ENCODE peak calls at places on chromosome 22, in four cellular contexts. S, O, R and I are unnamed samples.

GRCh38 chr22:40826984-40827741 is 8.0 kb upstream of the SLC25A17 start:
- DNase-seq in S (no peak), O (no peak), R (no peak), I (no peak)

GRCh38 chr22:23622634-23623033 is 9.5 kb downstream of the DRICH1 start:
- DNase-seq in S (no peak), O (no peak), R (no peak), I (peak)

GRCh38 chr22:48316245-48316875 is 1511.3 kb downstream of the BRD1 start:
- DNase-seq in S (no peak), O (no peak), R (no peak), I (no peak)

GRCh38 chr22:49367016-49367697 is 460.5 kb downstream of the BRD1 start:
- DNase-seq in S (no peak), O (no peak), R (peak), I (no peak)

GRCh38 chr22:46996595-46997310 is 234.3 kb downstream of the TBC1D22A start:
- DNase-seq in S (no peak), O (no peak), R (no peak), I (no peak)

GRCh38 chr22:27377501-27377900 is 424.1 kb downstream of the MN1 start:
- DNase-seq in S (no peak), O (no peak), R (no peak), I (no peak)

GRCh38 chr22:31575190-31575589 is 78.9 kb downstream of the SFI1 start:
- DNase-seq in S (no peak), O (no peak), R (no peak), I (no peak)

GRCh38 chr22:24833881-24834495 is 28.0 kb downstream of the SGSM1 start:
- DNase-seq in S (no peak), O (no peak), R (no peak), I (no peak)

GRCh38 chr22:29400576-29400975 is 12.2 kb upstream of the AP1B1 start:
- DNase-seq in S (no peak), O (no peak), R (no peak), I (no peak)

GRCh38 chr22:50507421-50507990 is at the start of gene LMF2:
- DNase-seq in S (peak), O (no peak), R (peak), I (no peak)

GRCh38 chr22:37892566-37893338 is 13.3 kb upstream of the MICALL1 start:
- DNase-seq in S (no peak), O (no peak), R (no peak), I (no peak)

GRCh38 chr22:49363526-49364230 is 464.0 kb downstream of the BRD1 start:
- DNase-seq in S (no peak), O (no peak), R (peak), I (no peak)

GRCh38 chr22:21587803-21588611 is 20.5 kb downstream of the UBE2L3 start:
- DNase-seq in S (no peak), O (no peak), R (no peak), I (no peak)

GRCh38 chr22:49970528-49971231 is 10.1 kb downstream of the PIM3 start:
- DNase-seq in S (peak), O (peak), R (peak), I (peak)

GRCh38 chr22:41191467-41191866 is 13.6 kb upstream of the L3MBTL2 start:
- DNase-seq in S (no peak), O (no peak), R (no peak), I (no peak)

GRCh38 chr22:39144101-39144815 is 8.2 kb downstream of the CBX7 start:
- DNase-seq in S (peak), O (no peak), R (peak), I (no peak)

GRCh38 chr22:41415554-41415953 is 31.0 kb downstream of the TOB2 start:
- DNase-seq in S (no peak), O (no peak), R (no peak), I (no peak)

GRCh38 chr22:29041408-29041807 is 20.2 kb downstream of the C22orf31 start:
- DNase-seq in S (no peak), O (no peak), R (no peak), I (no peak)

GRCh38 chr22:19879248-19879575 is 24.5 kb upstream of the GNB1L start:
- DNase-seq in S (no peak), O (no peak), R (no peak), I (no peak)

GRCh38 chr22:19879651-19879995 is 24.9 kb upstream of the GNB1L start:
- DNase-seq in S (no peak), O (no peak), R (no peak), I (peak)

GRCh38 chr22:19877626-19878339 is 23.1 kb upstream of the GNB1L start:
- DNase-seq in S (no peak), O (no peak), R (no peak), I (no peak)

GRCh38 chr22:19879996-19880785 is 25.5 kb upstream of the GNB1L start:
- DNase-seq in S (no peak), O (no peak), R (no peak), I (peak)

DNA sequence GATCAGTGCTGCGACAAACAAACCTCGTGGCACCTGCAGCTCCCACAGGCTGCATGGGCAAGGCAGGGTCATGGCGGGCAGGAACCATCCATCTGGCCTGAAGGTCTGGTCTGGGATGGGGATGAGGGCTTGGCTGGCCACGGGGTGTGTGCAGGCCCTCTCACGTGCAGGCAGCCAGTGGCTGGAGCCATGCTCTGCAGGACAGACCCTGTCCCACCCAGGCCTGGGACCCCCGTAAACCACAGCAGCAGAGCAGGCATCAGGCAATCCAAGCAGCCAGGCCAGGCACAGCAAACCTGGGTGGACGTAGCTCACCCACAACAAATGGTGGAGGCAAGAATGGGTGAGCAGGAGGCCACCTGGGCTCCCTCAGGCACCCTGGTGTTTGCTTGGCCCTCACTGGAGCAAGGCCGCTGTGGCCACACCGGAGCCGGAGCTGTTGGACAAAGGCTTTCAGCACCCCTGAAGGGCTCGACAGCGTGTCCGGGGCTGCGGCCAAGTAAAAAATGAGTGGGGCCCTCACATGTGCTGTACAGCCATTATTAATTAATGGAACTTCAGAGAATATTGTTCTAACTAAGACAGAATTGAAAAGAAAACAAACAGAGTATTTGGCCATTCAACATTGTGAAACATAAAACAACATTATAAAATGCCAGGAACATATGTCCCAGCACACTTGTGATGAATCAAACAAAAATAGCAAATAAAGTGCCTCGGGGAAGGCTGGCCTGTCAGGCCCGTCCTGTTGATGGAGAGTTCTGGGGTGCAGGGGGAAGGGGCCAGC is 24.0 kb upstream of the GNB1L start:
- DNase-seq in S (no peak), O (no peak), R (no peak), I (no peak)
- H3K27ac ChIP-seq in S (no peak), O (no peak), R (no peak), I (no peak)

GRCh38 chr22:33379836-33380235 is 321.7 kb upstream of the SYN3 start:
- DNase-seq in S (no peak), O (no peak), R (no peak), I (no peak)

GRCh38 chr22:33381531-33382406 is 323.6 kb upstream of the SYN3 start:
- DNase-seq in S (no peak), O (no peak), R (no peak), I (peak)

GRCh38 chr22:33385611-33386010 is 327.4 kb upstream of the SYN3 start:
- DNase-seq in S (no peak), O (no peak), R (no peak), I (no peak)

GRCh38 chr22:33380789-33381530 is 322.8 kb upstream of the SYN3 start:
- DNase-seq in S (no peak), O (no peak), R (no peak), I (peak)

GRCh38 chr22:33382427-33382826 is 324.2 kb upstream of the SYN3 start:
- DNase-seq in S (no peak), O (no peak), R (no peak), I (peak)
- H3K27ac ChIP-seq in S (no peak), O (no peak), R (no peak), I (peak)

GRCh38 chr22:36341640-36342041 is 46.1 kb downstream of the MYH9 start:
- DNase-seq in S (no peak), O (no peak), R (no peak), I (no peak)
- H3K27ac ChIP-seq in S (peak), O (no peak), R (no peak), I (no peak)

GRCh38 chr22:18114976-18115652 is 4.5 kb downstream of the TUBA8 start:
- DNase-seq in S (no peak), O (no peak), R (no peak), I (no peak)
- H3K27ac ChIP-seq in S (no peak), O (no peak), R (no peak), I (no peak)

GRCh38 chr22:30426395-30427353 is 1.1 kb downstream of the MTFP1 start:
- DNase-seq in S (peak), O (peak), R (peak), I (peak)

GRCh38 chr22:30425327-30425615 is 297 bp upstream of the MTFP1 start:
- DNase-seq in S (no peak), O (no peak), R (no peak), I (no peak)

GRCh38 chr22:30425616-30426394 is at the start of gene MTFP1:
- DNase-seq in S (peak), O (peak), R (peak), I (peak)

GRCh38 chr22:30429887-30430286 is 4.3 kb downstream of the MTFP1 start:
- DNase-seq in S (no peak), O (no peak), R (no peak), I (no peak)

GRCh38 chr22:30427871-30428270 is 2.3 kb downstream of the MTFP1 start:
- DNase-seq in S (no peak), O (no peak), R (no peak), I (no peak)
- H3K27ac ChIP-seq in S (no peak), O (no peak), R (no peak), I (no peak)

GRCh38 chr22:43860126-43860525 is 2.2 kb downstream of the SULT4A1 start:
- DNase-seq in S (no peak), O (no peak), R (no peak), I (no peak)

GRCh38 chr22:43860831-43861230 is 1.5 kb downstream of the SULT4A1 start:
- DNase-seq in S (no peak), O (no peak), R (no peak), I (no peak)

GRCh38 chr22:43861529-43861928 is 784 bp downstream of the SULT4A1 start:
- DNase-seq in S (no peak), O (no peak), R (no peak), I (no peak)

GRCh38 chr22:43862074-43862881 is at the start of gene SULT4A1:
- DNase-seq in S (no peak), O (peak), R (no peak), I (no peak)

DNA sequence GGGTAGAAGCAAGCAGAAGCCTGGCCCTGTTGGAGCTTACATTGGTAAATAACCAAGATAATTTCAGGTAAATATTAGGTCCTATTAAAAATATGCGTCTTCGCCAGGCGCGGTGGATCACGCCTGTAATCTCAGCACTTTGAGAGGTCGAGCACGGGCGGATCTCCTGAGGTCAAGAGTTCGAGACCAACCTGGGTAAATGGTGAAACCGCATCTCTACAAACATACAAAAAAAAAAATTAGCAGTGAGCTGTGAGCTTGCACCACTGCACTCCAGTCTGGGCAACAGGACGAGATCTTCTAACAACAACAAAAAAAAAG is 529 bp upstream of the SULT4A1 start:
- DNase-seq in S (no peak), O (no peak), R (no peak), I (no peak)
- H3K27ac ChIP-seq in S (no peak), O (no peak), R (no peak), I (no peak)

DNA sequence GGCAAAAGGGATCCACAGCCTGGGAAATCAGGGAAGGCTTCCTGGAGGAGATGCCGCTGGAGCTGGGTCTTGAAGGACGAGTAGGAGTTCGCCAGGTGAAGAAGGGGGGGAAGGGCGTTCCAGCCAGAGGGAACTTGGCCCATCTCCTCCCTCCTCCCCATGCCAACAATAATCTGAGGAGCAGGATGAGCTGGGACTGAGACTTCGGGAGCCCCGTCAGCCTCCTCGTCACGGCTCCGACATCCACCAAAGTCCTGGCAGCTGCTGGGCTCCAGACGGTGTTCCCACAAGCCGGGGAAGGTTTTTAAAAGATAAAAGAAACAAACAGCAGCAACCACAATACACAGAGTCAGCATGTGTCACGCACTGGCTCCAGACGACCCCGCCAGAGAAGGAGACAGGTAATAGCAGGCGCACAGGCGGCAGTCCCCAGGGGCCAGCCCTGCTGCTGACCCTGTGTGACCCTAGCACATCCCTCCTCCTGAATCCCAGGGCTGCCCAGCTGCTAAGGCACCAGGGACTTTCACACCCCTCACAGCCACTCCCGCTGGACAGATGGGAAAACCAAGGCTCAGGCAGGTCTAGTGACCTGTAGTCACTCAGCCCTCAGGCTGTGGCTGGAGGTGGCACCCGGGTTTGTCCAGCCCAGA is 37.3 kb downstream of the NUP50 start:
- DNase-seq in S (no peak), O (no peak), R (no peak), I (peak)
- H3K27ac ChIP-seq in S (no peak), O (no peak), R (no peak), I (peak)